ENCODE peak calls at places on chromosomes 1 and 21, in five cellular contexts. Q, F, X, Y and Z are unnamed samples.

GRCh38 chr1:154729598-154729997 is 121.6 kb upstream of the ADAR start:
- DNase-seq in Y (no peak), F (no peak), X (no peak), Q (no peak), Z (no peak)

GRCh38 chr1:1171551-1172340 is 1.9 kb upstream of the TTLL10 start:
- DNase-seq in Y (peak; percentile 37), Q (no peak), X (peak; percentile 70), F (peak; percentile 48), Z (peak; percentile 5)

GRCh38 chr1:64183380-64183984 is 19.9 kb upstream of the UBE2U start:
- DNase-seq in X (no peak), Y (peak; percentile 44), Q (peak; percentile 66), F (no peak), Z (no peak)

GRCh38 chr21:46124083-46124925 is 26.4 kb downstream of the COL6A2 start:
- DNase-seq in X (peak; percentile 64), Y (peak; percentile 37), F (peak; percentile 13), Q (peak; percentile 9), Z (no peak)

GRCh38 chr1:183218039-183218618 is 32.1 kb downstream of the LAMC2 start:
- DNase-seq in X (no peak), Y (peak; percentile 81), F (no peak), Q (no peak), Z (no peak)

GRCh38 chr1:35441926-35442579 is 115.2 kb downstream of the KIAA0319L start:
- DNase-seq in F (no peak), Y (no peak), Q (no peak), X (no peak), Z (no peak)

GRCh38 chr1:113042336-113043143 is 30.5 kb upstream of the LRIG2 start:
- DNase-seq in F (peak; percentile 81), Y (peak; percentile 82), X (no peak), Q (peak; percentile 55), Z (peak; percentile 64)

GRCh38 chr1:16396591-16396990 is 29.5 kb downstream of the SZRD1 start:
- DNase-seq in X (no peak), Y (peak; percentile 68), F (no peak), Q (no peak), Z (no peak)

GRCh38 chr21:36134820-36135390 is at the start of gene CBR3:
- DNase-seq in X (peak; percentile 85), Q (peak; percentile 78), Y (peak; percentile 82), F (peak; percentile 69), Z (peak; percentile 40)

GRCh38 chr1:33414879-33415278 is 16.0 kb downstream of the PHC2 start:
- DNase-seq in Y (no peak), F (no peak), Q (no peak), X (no peak), Z (no peak)

GRCh38 chr21:15159382-15160020 is 94.7 kb upstream of the NRIP1 start:
- DNase-seq in Q (no peak), X (no peak), Y (no peak), F (no peak), Z (no peak)

GRCh38 chr1:227429447-227430359 is 111.4 kb upstream of the CDC42BPA start:
- DNase-seq in F (no peak), Q (no peak), X (no peak), Y (no peak), Z (no peak)

GRCh38 chr1:920008-920407 is 3.7 kb upstream of the SAMD11 start:
- DNase-seq in Q (no peak), Y (peak; percentile 44), X (no peak), F (peak; percentile 26), Z (peak; percentile 14)

GRCh38 chr1:212958175-212958574 is 7.8 kb downstream of the VASH2 start:
- DNase-seq in X (no peak), F (no peak), Q (no peak), Y (no peak), Z (no peak)

GRCh38 chr1:3295846-3296245 is 158.6 kb upstream of the ARHGEF16 start:
- DNase-seq in X (peak; percentile 48), Y (no peak), Q (no peak), F (no peak), Z (no peak)
- TF ChIP-seq CTCF in X (no peak), Y (no peak), Q (no peak), F (no peak), Z (no peak)

DNA sequence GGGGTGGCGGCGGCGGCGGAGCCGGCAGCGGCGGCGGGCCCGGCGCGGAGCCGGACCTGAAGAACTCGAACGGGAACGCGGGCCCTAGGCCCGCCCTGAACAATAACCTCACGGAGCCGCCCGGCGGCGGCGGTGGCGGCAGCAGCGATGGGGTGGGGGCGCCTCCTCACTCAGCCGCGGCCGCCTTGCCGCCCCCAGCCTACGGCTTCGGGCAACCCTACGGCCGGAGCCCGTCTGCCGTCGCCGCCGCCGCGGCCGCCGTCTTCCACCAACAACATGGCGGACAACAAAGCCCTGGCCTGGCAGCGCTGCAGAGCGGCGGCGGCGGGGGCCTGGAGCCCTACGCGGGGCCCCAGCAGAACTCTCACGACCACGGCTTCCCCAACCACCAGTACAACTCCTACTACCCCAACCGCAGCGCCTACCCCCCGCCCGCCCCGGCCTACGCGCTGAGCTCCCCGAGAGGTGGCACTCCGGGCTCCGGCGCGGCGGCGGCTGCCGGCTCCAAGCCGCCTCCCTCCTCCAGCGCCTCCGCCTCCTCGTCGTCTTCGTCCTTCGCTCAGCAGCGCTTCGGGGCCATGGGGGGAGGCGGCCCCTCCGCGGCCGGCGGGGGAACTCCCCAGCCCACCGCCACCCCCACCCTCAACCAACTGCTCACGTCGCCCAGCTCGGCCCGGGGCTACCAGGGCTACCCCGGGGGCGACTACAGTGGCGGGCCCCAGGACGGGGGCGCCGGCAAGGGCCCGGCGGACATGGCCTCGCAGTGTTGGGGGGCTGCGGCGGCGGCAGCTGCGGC is 1.0 kb downstream of the ARID1A start:
- DNase-seq in Y (peak; percentile 70), X (peak; percentile 91), Q (peak; percentile 62), F (peak; percentile 71), Z (peak; percentile 46)
- TF ChIP-seq CTCF in Y (no peak), X (no peak), Q (no peak), F (no peak), Z (no peak)

DNA sequence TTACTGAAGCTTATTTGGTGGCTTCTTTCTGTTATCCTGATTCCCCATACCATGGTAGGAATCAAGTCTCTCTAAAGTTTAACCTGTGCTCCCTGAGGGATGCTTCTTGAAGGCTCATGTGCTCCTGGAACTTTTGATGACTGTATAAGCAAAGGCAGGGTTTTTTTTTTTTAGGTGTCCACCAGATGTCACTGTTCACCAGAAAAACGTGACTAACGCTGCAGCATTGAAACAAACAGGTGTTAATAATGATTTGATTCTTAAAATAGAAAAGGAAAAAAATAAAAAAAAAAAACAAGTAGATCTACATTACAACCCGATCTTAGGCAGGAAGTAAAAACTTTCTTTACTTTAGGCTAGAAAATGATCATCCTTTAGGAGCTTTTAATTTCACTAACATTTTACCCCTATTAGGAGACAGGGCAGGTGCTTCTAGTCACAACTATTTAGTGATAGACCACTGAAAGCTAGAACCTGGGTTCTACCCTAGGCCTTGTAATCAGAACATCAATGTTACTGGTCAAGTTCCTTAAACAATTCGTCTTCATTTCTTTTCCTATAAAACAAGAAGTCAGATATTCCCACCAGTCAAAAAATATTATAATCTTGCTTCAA is 223.0 kb downstream of the PLA2G4A start:
- DNase-seq in Q (no peak), Y (no peak), F (no peak), X (no peak), Z (peak; percentile 23)
- TF ChIP-seq CTCF in Q (no peak), Y (peak; percentile 50), F (no peak), X (peak; percentile 25), Z (peak; percentile 59)

GRCh38 chr1:161198206-161198876 is 513 bp downstream of the ADAMTS4 start:
- DNase-seq in F (no peak), Q (peak; percentile 78), Y (peak; percentile 76), X (no peak), Z (peak; percentile 78)
- TF ChIP-seq CTCF in F (no peak), Q (no peak), Y (no peak), X (no peak), Z (no peak)

GRCh38 chr1:109622895-109623294 is 3.3 kb downstream of the AMPD2 start:
- DNase-seq in Y (peak; percentile 21), Q (no peak), F (no peak), X (no peak), Z (no peak)
- TF ChIP-seq CTCF in Y (no peak), Q (no peak), F (no peak), X (no peak), Z (no peak)

GRCh38 chr1:209728466-209728865 is 23.8 kb downstream of the HSD11B1 start:
- DNase-seq in F (no peak), X (no peak), Y (no peak), Q (no peak), Z (no peak)
- TF ChIP-seq CTCF in F (no peak), X (no peak), Y (no peak), Q (no peak), Z (no peak)

DNA sequence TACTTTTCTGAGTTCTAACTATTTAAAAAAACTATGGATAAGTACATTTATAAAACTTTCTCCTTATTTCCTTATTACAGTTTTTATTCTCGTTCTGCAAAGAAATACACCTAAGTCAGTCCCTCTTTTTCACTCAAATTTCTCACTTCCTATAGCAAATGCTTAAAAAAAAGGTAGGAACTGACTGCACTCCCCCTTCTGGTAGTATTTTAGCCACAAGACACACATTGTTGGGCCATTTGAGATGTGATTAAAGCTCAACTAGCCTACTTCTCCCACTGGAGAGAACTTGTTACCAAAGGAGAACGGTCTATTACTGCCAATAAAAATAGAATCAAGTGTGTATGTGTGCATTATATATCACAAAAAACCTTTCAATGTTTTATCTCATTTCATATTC is 521.9 kb upstream of the PRMT6 start:
- DNase-seq in F (no peak), Q (no peak), Y (no peak), X (no peak), Z (no peak)
- TF ChIP-seq CTCF in F (no peak), Q (no peak), Y (no peak), X (no peak), Z (no peak)

GRCh38 chr1:160767417-160768294 is 28.3 kb upstream of the LY9 start:
- DNase-seq in X (no peak), F (no peak), Y (no peak), Q (no peak), Z (no peak)

GRCh38 chr1:160763993-160764392 is 24.9 kb downstream of the SLAMF7 start:
- DNase-seq in Q (no peak), X (no peak), Y (no peak), F (no peak), Z (no peak)

GRCh38 chr1:160773088-160773487 is 22.9 kb upstream of the LY9 start:
- DNase-seq in X (no peak), Y (no peak), F (no peak), Q (no peak), Z (no peak)

GRCh38 chr1:160768295-160768657 is 27.7 kb upstream of the LY9 start:
- DNase-seq in F (peak; percentile 78), Q (no peak), X (peak; percentile 76), Y (peak; percentile 56), Z (no peak)
- TF ChIP-seq CTCF in F (peak; percentile 49), Q (no peak), X (peak; percentile 29), Y (no peak), Z (peak; percentile 22)

GRCh38 chr1:86235859-86236258 is 79.3 kb upstream of the COL24A1 start:
- DNase-seq in Y (no peak), F (no peak), X (no peak), Q (no peak), Z (no peak)
- TF ChIP-seq CTCF in Y (no peak), F (no peak), X (no peak), Q (no peak), Z (no peak)